ENCODE peak calls at places on chromosomes 12 and 14, in seven cellular contexts. One of them, this sample, is unnamed.
A peak's percentile ranks its signal among the peaks of the same experiment; 100 is the strongest.

GRCh38 chr12:1592444-1593231 is 1.7 kb downstream of the FBXL14 start:
- DNase-seq in neuronal stem cell: peak; percentile 59
- DNase-seq in H1: peak; percentile 72
- DNase-seq in trophoblast cell: no peak
- DNase-seq in H9: peak; percentile 62
- DNase-seq in IMR-90: peak; percentile 84
- DNase-seq in mesenchymal stem cell: peak; percentile 80
- DNase-seq in this sample: peak; percentile 61

GRCh38 chr14:50964683-50965390 is 20.6 kb upstream of the PYGL start:
- DNase-seq in IMR-90: peak; percentile 99
- DNase-seq in mesenchymal stem cell: peak; percentile 92
- DNase-seq in neuronal stem cell: no peak
- DNase-seq in H9: no peak
- DNase-seq in H1: no peak
- DNase-seq in trophoblast cell: peak; percentile 83
- DNase-seq in this sample: no peak

GRCh38 chr12:32891956-32892355 is 4.6 kb downstream of the PKP2 start:
- DNase-seq in neuronal stem cell: peak; percentile 40
- DNase-seq in mesenchymal stem cell: peak; percentile 30
- DNase-seq in H9: peak; percentile 60
- DNase-seq in IMR-90: no peak
- DNase-seq in H1: no peak
- DNase-seq in trophoblast cell: peak; percentile 64
- DNase-seq in this sample: peak; percentile 95

GRCh38 chr12:49827351-49828099 is 688 bp downstream of the NCKAP5L start:
- DNase-seq in H1: peak; percentile 84
- DNase-seq in H9: peak; percentile 90
- DNase-seq in neuronal stem cell: peak; percentile 66
- DNase-seq in mesenchymal stem cell: peak; percentile 82
- DNase-seq in trophoblast cell: peak; percentile 91
- DNase-seq in IMR-90: peak; percentile 46
- DNase-seq in this sample: peak; percentile 92

GRCh38 chr12:132216354-132216987 is 72.2 kb downstream of the NOC4L start:
- DNase-seq in H9: no peak
- DNase-seq in neuronal stem cell: no peak
- DNase-seq in IMR-90: no peak
- DNase-seq in H1: no peak
- DNase-seq in mesenchymal stem cell: no peak
- DNase-seq in trophoblast cell: no peak
- DNase-seq in this sample: no peak

GRCh38 chr12:16359512-16360491 is 12.4 kb downstream of the MGST1 start:
- DNase-seq in neuronal stem cell: peak; percentile 50
- DNase-seq in H9: peak; percentile 81
- DNase-seq in IMR-90: peak; percentile 47
- DNase-seq in trophoblast cell: peak; percentile 84
- DNase-seq in mesenchymal stem cell: peak; percentile 61
- DNase-seq in H1: peak; percentile 85
- DNase-seq in this sample: peak; percentile 78

GRCh38 chr12:92042791-92043531 is 102.7 kb downstream of the BTG1 start:
- DNase-seq in neuronal stem cell: no peak
- DNase-seq in mesenchymal stem cell: no peak
- DNase-seq in IMR-90: peak; percentile 28
- DNase-seq in trophoblast cell: no peak
- DNase-seq in H1: no peak
- DNase-seq in H9: no peak
- DNase-seq in this sample: no peak

GRCh38 chr12:6424848-6425247 is 19.9 kb upstream of the CD27 start:
- DNase-seq in neuronal stem cell: no peak
- DNase-seq in H9: no peak
- DNase-seq in mesenchymal stem cell: no peak
- DNase-seq in IMR-90: no peak
- DNase-seq in H1: no peak
- DNase-seq in trophoblast cell: no peak
- DNase-seq in this sample: no peak

GRCh38 chr12:68538722-68539614 is 71.7 kb upstream of the RAP1B start:
- DNase-seq in neuronal stem cell: no peak
- DNase-seq in IMR-90: peak; percentile 26
- DNase-seq in H1: peak; percentile 51
- DNase-seq in H9: peak; percentile 82
- DNase-seq in mesenchymal stem cell: peak; percentile 58
- DNase-seq in trophoblast cell: peak; percentile 7
- DNase-seq in this sample: peak; percentile 87

GRCh38 chr12:111182391-111182790 is 186.5 kb downstream of the PHETA1 start:
- DNase-seq in neuronal stem cell: no peak
- DNase-seq in IMR-90: no peak
- DNase-seq in mesenchymal stem cell: no peak
- DNase-seq in H9: no peak
- DNase-seq in H1: no peak
- DNase-seq in trophoblast cell: no peak
- DNase-seq in this sample: no peak

GRCh38 chr12:100860611-100861010 is 66.0 kb downstream of the ANO4 start:
- DNase-seq in neuronal stem cell: no peak
- DNase-seq in H1: no peak
- DNase-seq in trophoblast cell: peak; percentile 56
- DNase-seq in IMR-90: no peak
- DNase-seq in H9: no peak
- DNase-seq in mesenchymal stem cell: no peak
- DNase-seq in this sample: no peak

GRCh38 chr14:94123296-94123695 is 6.1 kb downstream of the IFI27L2 start:
- DNase-seq in H9: peak; percentile 17
- DNase-seq in trophoblast cell: no peak
- DNase-seq in neuronal stem cell: no peak
- DNase-seq in mesenchymal stem cell: no peak
- DNase-seq in IMR-90: no peak
- DNase-seq in H1: no peak
- DNase-seq in this sample: no peak

GRCh38 chr14:26190644-26191043 is 407.2 kb downstream of the NOVA1 start:
- DNase-seq in H9: no peak
- DNase-seq in neuronal stem cell: no peak
- DNase-seq in H1: no peak
- DNase-seq in IMR-90: no peak
- DNase-seq in trophoblast cell: no peak
- DNase-seq in mesenchymal stem cell: peak; percentile 2
- DNase-seq in this sample: no peak

GRCh38 chr14:29085546-29085945 is 319.0 kb downstream of the FOXG1 start:
- DNase-seq in trophoblast cell: peak; percentile 4
- DNase-seq in mesenchymal stem cell: peak; percentile 2
- DNase-seq in H9: peak; percentile 35
- DNase-seq in H1: no peak
- DNase-seq in IMR-90: peak; percentile 5
- DNase-seq in neuronal stem cell: peak; percentile 14
- DNase-seq in this sample: peak; percentile 60

GRCh38 chr12:57609781-57610552 is 1.3 kb upstream of the ARHGEF25 start:
- DNase-seq in IMR-90: no peak
- DNase-seq in H9: no peak
- DNase-seq in H1: peak; percentile 57
- DNase-seq in neuronal stem cell: no peak
- DNase-seq in trophoblast cell: no peak
- DNase-seq in mesenchymal stem cell: no peak
- DNase-seq in this sample: peak; percentile 45

GRCh38 chr12:123929869-123930583 is 42.6 kb downstream of the CCDC92 start:
- DNase-seq in trophoblast cell: no peak
- DNase-seq in mesenchymal stem cell: no peak
- DNase-seq in neuronal stem cell: no peak
- DNase-seq in H9: no peak
- DNase-seq in IMR-90: no peak
- DNase-seq in H1: no peak
- DNase-seq in this sample: no peak

GRCh38 chr12:71475280-71475679 is 35.7 kb downstream of the LGR5 start:
- DNase-seq in trophoblast cell: no peak
- DNase-seq in mesenchymal stem cell: peak; percentile 42
- DNase-seq in H1: no peak
- DNase-seq in neuronal stem cell: no peak
- DNase-seq in IMR-90: no peak
- DNase-seq in H9: no peak
- DNase-seq in this sample: no peak

GRCh38 chr14:65975865-65976264 is 510.3 kb upstream of the CCDC196 start:
- DNase-seq in mesenchymal stem cell: no peak
- DNase-seq in H1: no peak
- DNase-seq in H9: no peak
- DNase-seq in trophoblast cell: no peak
- DNase-seq in neuronal stem cell: no peak
- DNase-seq in IMR-90: no peak
- DNase-seq in this sample: no peak

GRCh38 chr14:93231129-93231979 is 24.3 kb downstream of the UBR7 start:
- DNase-seq in H9: no peak
- DNase-seq in mesenchymal stem cell: no peak
- DNase-seq in trophoblast cell: peak; percentile 40
- DNase-seq in H1: no peak
- DNase-seq in IMR-90: peak; percentile 59
- DNase-seq in neuronal stem cell: no peak
- DNase-seq in this sample: no peak

GRCh38 chr14:31578792-31579191 is 17.6 kb downstream of the NUBPL start:
- DNase-seq in H9: no peak
- DNase-seq in mesenchymal stem cell: no peak
- DNase-seq in neuronal stem cell: no peak
- DNase-seq in H1: no peak
- DNase-seq in IMR-90: no peak
- DNase-seq in trophoblast cell: no peak
- DNase-seq in this sample: peak; percentile 49

GRCh38 chr14:31582286-31582691 is 21.1 kb downstream of the NUBPL start:
- DNase-seq in H1: no peak
- DNase-seq in IMR-90: peak; percentile 68
- DNase-seq in neuronal stem cell: peak; percentile 30
- DNase-seq in H9: no peak
- DNase-seq in trophoblast cell: no peak
- DNase-seq in mesenchymal stem cell: peak; percentile 14
- DNase-seq in this sample: no peak

GRCh38 chr14:31576949-31577348 is 15.7 kb downstream of the NUBPL start:
- DNase-seq in mesenchymal stem cell: no peak
- DNase-seq in trophoblast cell: no peak
- DNase-seq in H9: no peak
- DNase-seq in IMR-90: no peak
- DNase-seq in H1: no peak
- DNase-seq in neuronal stem cell: no peak
- DNase-seq in this sample: no peak

GRCh38 chr14:31580234-31580633 is 19.0 kb downstream of the NUBPL start:
- DNase-seq in mesenchymal stem cell: no peak
- DNase-seq in IMR-90: no peak
- DNase-seq in neuronal stem cell: no peak
- DNase-seq in H9: no peak
- DNase-seq in trophoblast cell: no peak
- DNase-seq in H1: no peak
- DNase-seq in this sample: no peak

DNA sequence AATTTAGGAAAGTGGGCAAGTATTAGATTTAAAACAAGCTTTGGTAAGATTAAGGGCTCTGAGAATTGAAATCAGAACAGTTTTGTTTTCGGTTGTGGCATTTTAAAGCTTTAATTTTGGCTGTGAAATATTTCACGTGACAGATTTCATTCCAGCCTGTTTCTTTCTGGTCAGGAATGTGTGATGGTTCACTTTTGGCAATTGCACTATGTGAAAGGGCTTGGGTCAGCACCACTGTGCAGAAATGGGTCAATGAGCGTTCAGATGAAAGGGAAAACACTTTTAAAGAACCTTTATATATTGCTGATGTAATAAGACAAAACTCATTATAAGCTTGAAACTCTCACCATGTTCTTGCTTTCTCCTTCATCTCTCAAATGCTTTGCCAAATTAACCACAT is 17.1 kb downstream of the NUBPL start:
- DNase-seq in mesenchymal stem cell: no peak
- DNase-seq in trophoblast cell: no peak
- DNase-seq in H1: no peak
- DNase-seq in neuronal stem cell: no peak
- DNase-seq in H9: no peak
- DNase-seq in IMR-90: no peak
- DNase-seq in this sample: no peak
- H3K4me1 ChIP-seq in mesenchymal stem cell: no peaks in the 10 kb centered on the region
- H3K4me1 ChIP-seq in trophoblast cell: no peaks in the 10 kb centered on the region
- H3K4me1 ChIP-seq in H1: no peaks in the 10 kb centered on the region
- H3K4me1 ChIP-seq in neuronal stem cell: peaks cover 2% of the 10 kb centered on the region
- H3K4me1 ChIP-seq in H9: no peaks in the 10 kb centered on the region
- H3K4me1 ChIP-seq in IMR-90: peaks cover 2% of the 10 kb centered on the region
- H3K4me1 ChIP-seq in this sample: no peaks in the 10 kb centered on the region

GRCh38 chr14:68018598-68018997 is 199.0 kb downstream of the RAD51B start:
- DNase-seq in trophoblast cell: no peak
- DNase-seq in neuronal stem cell: no peak
- DNase-seq in H9: no peak
- DNase-seq in IMR-90: no peak
- DNase-seq in H1: no peak
- DNase-seq in mesenchymal stem cell: no peak
- DNase-seq in this sample: no peak

GRCh38 chr14:68016243-68016914 is 196.8 kb downstream of the RAD51B start:
- DNase-seq in H9: no peak
- DNase-seq in neuronal stem cell: no peak
- DNase-seq in trophoblast cell: peak; percentile 23
- DNase-seq in H1: no peak
- DNase-seq in IMR-90: peak; percentile 57
- DNase-seq in mesenchymal stem cell: peak; percentile 73
- DNase-seq in this sample: no peak

GRCh38 chr14:68015356-68016242 is 196.0 kb downstream of the RAD51B start:
- DNase-seq in trophoblast cell: peak; percentile 33
- DNase-seq in H9: no peak
- DNase-seq in IMR-90: peak; percentile 40
- DNase-seq in neuronal stem cell: no peak
- DNase-seq in H1: no peak
- DNase-seq in mesenchymal stem cell: no peak
- DNase-seq in this sample: no peak

GRCh38 chr14:68020493-68020892 is 200.9 kb downstream of the RAD51B start:
- DNase-seq in H9: no peak
- DNase-seq in H1: no peak
- DNase-seq in IMR-90: no peak
- DNase-seq in mesenchymal stem cell: no peak
- DNase-seq in neuronal stem cell: no peak
- DNase-seq in trophoblast cell: no peak
- DNase-seq in this sample: no peak

GRCh38 chr14:68020999-68021663 is 201.6 kb downstream of the RAD51B start:
- DNase-seq in H9: no peak
- DNase-seq in H1: no peak
- DNase-seq in mesenchymal stem cell: no peak
- DNase-seq in neuronal stem cell: no peak
- DNase-seq in trophoblast cell: no peak
- DNase-seq in IMR-90: no peak
- DNase-seq in this sample: no peak
- H3K9ac ChIP-seq in H9: no peak overlapping the region
- H3K9ac ChIP-seq in H1: no peak overlapping the region
- H3K9ac ChIP-seq in mesenchymal stem cell: no peak overlapping the region
- H3K9ac ChIP-seq in neuronal stem cell: no peak overlapping the region
- H3K9ac ChIP-seq in trophoblast cell: no peak overlapping the region
- H3K9ac ChIP-seq in IMR-90: no peak overlapping the region
- H3K9ac ChIP-seq in this sample: no peak overlapping the region

DNA sequence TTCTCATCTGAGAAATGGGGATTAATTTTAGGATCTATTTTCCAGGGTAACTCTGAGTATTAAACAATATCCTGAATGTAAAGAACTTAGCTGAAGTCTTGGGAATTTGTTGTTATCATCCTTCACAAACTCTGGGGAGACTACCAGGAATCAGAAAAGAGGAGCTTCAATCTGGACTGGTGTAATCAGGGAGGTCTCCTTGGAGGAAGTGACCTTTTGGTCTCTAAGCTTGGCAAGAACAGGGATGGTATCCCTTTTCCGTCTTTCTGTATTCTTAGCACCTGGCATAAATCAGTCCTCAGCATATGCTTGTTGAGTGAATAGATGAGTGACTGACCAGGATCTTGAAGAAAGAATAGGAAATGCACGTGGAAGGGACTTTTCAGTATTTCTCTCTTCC is 9.3 kb upstream of the RPH3A start:
- DNase-seq in IMR-90: no peak
- DNase-seq in neuronal stem cell: no peak
- DNase-seq in H1: no peak
- DNase-seq in trophoblast cell: no peak
- DNase-seq in mesenchymal stem cell: no peak
- DNase-seq in H9: no peak
- DNase-seq in this sample: no peak
- H3K23ac ChIP-seq in IMR-90: no peak overlapping the region
- H3K23ac ChIP-seq in neuronal stem cell: no peak overlapping the region
- H3K23ac ChIP-seq in H1: no peak overlapping the region
- H3K23ac ChIP-seq in trophoblast cell: no peak overlapping the region
- H3K23ac ChIP-seq in mesenchymal stem cell: no peak overlapping the region
- H3K23ac ChIP-seq in H9: no peak overlapping the region
- H3K23ac ChIP-seq in this sample: no peak overlapping the region

GRCh38 chr14:64491637-64492036 is 12.0 kb downstream of the ZBTB25 start:
- DNase-seq in H9: no peak
- DNase-seq in neuronal stem cell: no peak
- DNase-seq in trophoblast cell: no peak
- DNase-seq in IMR-90: no peak
- DNase-seq in mesenchymal stem cell: no peak
- DNase-seq in H1: no peak
- DNase-seq in this sample: no peak
- H3K4me1 ChIP-seq in H9: no peaks in the 10 kb centered on the region
- H3K4me1 ChIP-seq in neuronal stem cell: no peaks in the 10 kb centered on the region
- H3K4me1 ChIP-seq in trophoblast cell: no peaks in the 10 kb centered on the region
- H3K4me1 ChIP-seq in IMR-90: no peaks in the 10 kb centered on the region
- H3K4me1 ChIP-seq in mesenchymal stem cell: no peaks in the 10 kb centered on the region
- H3K4me1 ChIP-seq in H1: no peaks in the 10 kb centered on the region
- H3K4me1 ChIP-seq in this sample: no peaks in the 10 kb centered on the region

This sample was measured in mesendoderm.